ENCODE peak calls at places on chromosomes 5 and 9, in four cellular contexts. G is aorta, V is PC-3, W is cardiac fibroblast. F is an unnamed sample.

GRCh38 chr9:129101279-129101678 is 9.3 kb downstream of the CRAT start:
- DNase-seq in W (no peak), G (no peak), V (no peak), F (no peak)

GRCh38 chr5:57937501-57937900 is 454.9 kb upstream of the ACTBL2 start:
- DNase-seq in G (no peak), V (no peak), W (no peak), F (no peak)

GRCh38 chr5:103785569-103785968 is 223.0 kb upstream of the NUDT12 start:
- DNase-seq in V (peak), G (no peak), W (no peak), F (peak)

GRCh38 chr5:167899490-167899889 is 392.0 kb upstream of the WWC1 start:
- DNase-seq in W (peak), V (peak), G (no peak), F (peak)

GRCh38 chr5:60821488-60822284 is 22.4 kb downstream of the ELOVL7 start:
- DNase-seq in W (no peak), G (no peak), V (no peak), F (peak)

GRCh38 chr9:129889936-129890717 is 54.9 kb downstream of the USP20 start:
- DNase-seq in G (no peak), W (no peak), V (no peak), F (no peak)

GRCh38 chr5:137737349-137738256 is 1.7 kb upstream of the KLHL3 start:
- DNase-seq in V (peak), W (peak), G (no peak), F (peak)

GRCh38 chr5:73280821-73281746 is 108.1 kb downstream of the TMEM174 start:
- DNase-seq in V (peak), W (peak), G (no peak), F (peak)

GRCh38 chr5:55936100-55936693 is 58.6 kb downstream of the IL6ST start:
- DNase-seq in W (peak), V (peak), G (peak), F (peak)

GRCh38 chr5:34790087-34790486 is 48.9 kb upstream of the TTC23L start:
- DNase-seq in V (no peak), G (no peak), W (peak), F (peak)

GRCh38 chr5:32507738-32508434 is 63.3 kb upstream of the ZFR start:
- DNase-seq in W (peak), G (no peak), V (peak), F (peak)

GRCh38 chr5:158139161-158139560 is 280.2 kb upstream of the CLINT1 start:
- DNase-seq in G (no peak), W (no peak), V (peak), F (peak)

GRCh38 chr5:72363146-72363802 is 43.1 kb downstream of the PTCD2 start:
- DNase-seq in W (peak), G (no peak), V (peak), F (peak)

GRCh38 chr5:61298580-61298979 is 33.5 kb upstream of the ZSWIM6 start:
- DNase-seq in G (no peak), W (no peak), V (peak), F (peak)

GRCh38 chr5:170849374-170849773 is 12.4 kb upstream of the RANBP17 start:
- DNase-seq in V (no peak), W (no peak), G (no peak), F (peak)

GRCh38 chr5:67989457-67989856 is 226.1 kb upstream of the PIK3R1 start:
- DNase-seq in W (peak), G (no peak), V (no peak), F (peak)

GRCh38 chr9:73149371-73150067 is 2.1 kb upstream of the ANXA1 start:
- DNase-seq in W (peak), G (no peak), V (peak), F (peak)

GRCh38 chr5:169064093-169064492 is 236.8 kb downstream of the SLIT3 start:
- DNase-seq in V (peak), W (peak), G (no peak), F (no peak)

GRCh38 chr9:95993342-95993741 is 117.9 kb downstream of the ERCC6L2 start:
- DNase-seq in V (no peak), W (no peak), G (no peak), F (no peak)

GRCh38 chr9:89801723-89802680 is 197.2 kb downstream of the GADD45G start:
- DNase-seq in G (no peak), W (no peak), V (no peak), F (no peak)

GRCh38 chr5:55176176-55176818 is 3.3 kb upstream of the CDC20B start:
- DNase-seq in W (no peak), V (peak), G (peak), F (peak)

GRCh38 chr5:51495672-51496071 is 112.4 kb downstream of the ISL1 start:
- DNase-seq in W (peak), G (no peak), V (peak), F (peak)

GRCh38 chr5:172743112-172743959 is 27.7 kb downstream of the DUSP1 start:
- DNase-seq in V (no peak), G (no peak), W (no peak), F (no peak)

GRCh38 chr5:74616236-74617146 is 24.0 kb downstream of the ENC1 start:
- DNase-seq in V (no peak), W (no peak), G (no peak), F (no peak)

GRCh38 chr5:98630621-98631020 is 142.8 kb upstream of the RGMB start:
- DNase-seq in W (no peak), V (no peak), G (no peak), F (no peak)

GRCh38 chr5:27124590-27124989 is 86.2 kb upstream of the CDH9 start:
- DNase-seq in W (peak), V (peak), G (no peak), F (peak)

GRCh38 chr9:90611568-90611967 is 31.1 kb downstream of the DIRAS2 start:
- DNase-seq in W (no peak), G (no peak), V (no peak), F (no peak)

GRCh38 chr5:130350131-130350530 is 445.9 kb downstream of the CHSY3 start:
- DNase-seq in G (no peak), V (no peak), W (no peak), F (no peak)

GRCh38 chr5:72138943-72139467 is 31.7 kb downstream of the MAP1B start:
- DNase-seq in G (no peak), V (peak), W (peak), F (peak)

GRCh38 chr5:64635056-64635686 is 55.1 kb upstream of the SHISAL2B start:
- DNase-seq in G (no peak), V (peak), W (peak), F (peak)

GRCh38 chr9:129549684-129550083 is 71.2 kb downstream of the C9orf50 start:
- DNase-seq in G (peak), V (no peak), W (peak), F (no peak)

GRCh38 chr5:140835622-140836510 is 1.8 kb downstream of the PCDHA7 start:
- DNase-seq in W (no peak), G (peak), V (no peak), F (no peak)

GRCh38 chr5:140842798-140843733 is 2.1 kb downstream of the PCDHA8 start:
- DNase-seq in G (peak), W (no peak), V (no peak), F (no peak)

DNA sequence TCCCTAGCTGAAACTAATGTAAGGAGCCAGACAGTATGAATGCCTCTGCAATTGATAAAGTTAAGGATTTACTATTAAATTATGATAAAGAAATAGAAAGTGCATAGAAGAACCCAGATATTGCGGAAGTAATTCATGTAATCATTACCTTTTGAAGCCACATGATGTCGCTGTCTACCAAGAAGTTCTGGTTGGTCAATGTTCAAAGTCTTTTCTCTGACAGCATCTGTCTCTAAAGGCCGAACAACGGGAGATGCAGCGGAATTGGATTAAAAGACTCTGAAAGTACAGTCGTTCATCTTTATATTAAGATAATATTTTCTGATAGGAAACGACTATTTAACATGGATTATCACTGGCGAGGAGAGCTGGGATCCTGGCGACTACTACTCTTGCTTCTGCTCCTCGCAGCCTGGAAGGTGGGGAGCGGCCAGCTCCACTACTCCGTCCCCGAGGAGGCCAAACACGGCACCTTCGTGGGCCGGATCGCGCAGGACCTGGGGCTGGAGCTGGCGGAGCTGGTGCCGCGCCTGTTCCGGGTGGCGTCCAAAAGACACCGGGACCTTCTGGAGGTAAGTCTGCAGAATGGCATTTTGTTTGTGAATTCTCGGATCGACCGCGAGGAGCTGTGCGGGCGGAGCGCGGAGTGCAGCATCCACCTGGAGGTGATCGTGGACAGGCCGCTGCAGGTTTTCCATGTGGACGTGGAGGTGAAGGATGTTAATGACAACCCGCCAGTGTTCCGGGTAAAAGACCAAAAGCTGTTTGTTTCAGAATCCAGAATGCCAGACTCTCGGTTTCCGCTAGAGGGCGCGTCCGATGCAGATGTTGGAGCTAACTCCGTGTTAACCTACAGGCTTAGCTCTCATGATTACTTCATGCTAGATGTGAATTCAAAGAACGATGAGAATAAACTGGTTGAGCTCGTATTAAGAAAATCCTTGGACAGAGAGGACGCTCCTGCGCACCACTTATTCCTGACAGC is at the start of gene PCDHA8:
- DNase-seq in G (no peak), W (no peak), V (peak), F (no peak)
- H3K4me3 ChIP-seq in G (no peak), W (no peak), V (peak), F (no peak)

DNA sequence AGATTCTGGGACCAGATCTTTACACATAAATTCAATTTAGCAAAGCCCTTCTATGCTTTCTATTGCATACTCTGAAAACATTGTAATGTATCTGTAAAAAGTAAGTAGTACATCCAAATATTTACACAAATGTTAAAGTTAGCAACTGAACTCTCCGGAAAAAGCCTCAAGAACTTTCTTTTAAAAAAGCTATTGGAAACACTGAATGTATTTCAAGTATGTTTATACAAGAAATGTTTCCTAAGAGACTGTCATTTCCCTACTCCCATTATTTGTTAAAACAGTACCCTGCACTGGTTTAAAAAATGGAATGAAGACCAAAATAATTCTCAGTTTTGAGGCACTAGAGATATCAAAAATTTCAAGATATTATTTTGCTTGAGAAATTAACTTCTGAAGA is 44.8 kb upstream of the TRIM36 start:
- DNase-seq in W (no peak), G (no peak), V (no peak), F (no peak)
- H3K4me3 ChIP-seq in W (no peak), G (no peak), V (no peak), F (no peak)

DNA sequence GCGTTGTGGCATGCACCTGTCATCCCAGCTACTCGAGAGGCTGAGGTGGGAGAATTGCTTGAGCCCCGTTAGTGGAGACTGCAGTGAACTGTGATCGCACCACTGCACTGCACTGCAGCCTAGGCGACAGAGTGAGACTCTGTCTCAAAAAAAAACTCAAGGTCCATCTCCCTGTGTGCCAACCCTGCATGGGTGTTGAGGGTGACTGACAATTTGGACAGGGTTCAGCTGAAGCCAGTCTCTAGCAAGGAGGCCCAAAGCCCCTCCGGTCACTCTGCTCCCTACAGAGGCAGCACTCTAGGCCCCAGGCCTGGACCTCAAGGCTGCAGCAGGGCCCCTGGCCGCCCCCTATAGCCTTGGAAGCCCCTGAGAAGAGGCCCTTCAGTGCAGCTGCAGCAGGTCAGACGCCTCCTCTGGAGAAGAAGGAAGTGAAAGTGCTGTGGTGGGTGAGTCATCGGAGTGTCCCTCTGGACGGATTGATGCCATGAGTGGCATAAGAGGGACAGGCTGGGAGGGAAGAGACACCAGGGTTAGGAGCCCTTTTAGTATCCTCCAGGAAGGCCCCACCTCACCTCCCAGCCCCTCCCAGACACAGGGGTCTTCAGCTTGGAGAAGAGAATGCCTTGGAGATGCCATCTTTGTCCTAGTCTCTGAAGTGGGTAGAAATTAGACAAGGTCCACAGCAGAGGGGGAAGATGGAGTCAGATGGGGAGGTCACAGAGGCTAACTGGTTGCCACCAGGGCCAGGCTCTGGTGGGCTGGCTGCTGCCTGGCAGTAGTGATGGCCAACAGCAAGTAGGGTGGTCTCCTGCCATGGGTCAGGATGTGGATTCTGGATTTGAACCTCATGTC is 39.1 kb upstream of the NEK6 start:
- DNase-seq in V (peak), G (no peak), W (peak), F (peak)
- H3K4me3 ChIP-seq in V (no peak), G (no peak), W (no peak), F (no peak)

GRCh38 chr9:133128152-133128551 is 7.1 kb upstream of the RALGDS start:
- DNase-seq in G (no peak), W (no peak), V (no peak), F (no peak)
- H3K4me3 ChIP-seq in G (no peak), W (no peak), V (no peak), F (no peak)

DNA sequence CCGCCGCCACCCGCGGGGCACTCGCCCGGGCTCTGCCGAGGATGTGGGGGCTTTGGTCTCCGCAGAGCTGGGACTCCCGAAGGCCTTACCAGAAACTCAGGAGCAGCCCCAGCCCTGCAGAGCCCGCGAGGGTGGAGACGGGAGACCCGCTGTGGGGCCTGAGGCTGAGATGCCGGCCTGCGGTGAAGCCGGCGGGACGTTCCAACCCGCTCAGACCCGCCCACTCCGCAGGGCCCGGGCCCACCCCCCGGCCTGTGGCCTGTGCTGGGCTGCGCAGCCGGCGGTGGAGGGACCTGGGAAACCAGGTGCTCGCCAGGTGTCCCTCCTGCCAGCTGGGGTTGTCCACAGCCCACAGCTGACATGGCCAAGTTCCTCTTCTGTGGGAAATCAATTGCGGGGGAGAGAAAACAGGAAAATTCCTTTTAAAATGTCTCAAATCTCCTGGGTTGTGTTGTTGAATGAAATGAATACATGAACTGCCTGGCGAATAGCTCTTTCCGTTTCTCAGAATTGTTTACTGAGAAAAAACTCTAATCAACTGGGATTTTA is 48.9 kb upstream of the IRX4 start:
- DNase-seq in W (no peak), V (no peak), G (no peak), F (no peak)
- H3K4me3 ChIP-seq in W (no peak), V (no peak), G (peak), F (peak)

GRCh38 chr5:116516021-116516420 is 58.6 kb downstream of the SEMA6A start:
- DNase-seq in W (no peak), G (no peak), V (no peak), F (no peak)
- H3K4me3 ChIP-seq in W (no peak), G (no peak), V (no peak), F (no peak)

DNA sequence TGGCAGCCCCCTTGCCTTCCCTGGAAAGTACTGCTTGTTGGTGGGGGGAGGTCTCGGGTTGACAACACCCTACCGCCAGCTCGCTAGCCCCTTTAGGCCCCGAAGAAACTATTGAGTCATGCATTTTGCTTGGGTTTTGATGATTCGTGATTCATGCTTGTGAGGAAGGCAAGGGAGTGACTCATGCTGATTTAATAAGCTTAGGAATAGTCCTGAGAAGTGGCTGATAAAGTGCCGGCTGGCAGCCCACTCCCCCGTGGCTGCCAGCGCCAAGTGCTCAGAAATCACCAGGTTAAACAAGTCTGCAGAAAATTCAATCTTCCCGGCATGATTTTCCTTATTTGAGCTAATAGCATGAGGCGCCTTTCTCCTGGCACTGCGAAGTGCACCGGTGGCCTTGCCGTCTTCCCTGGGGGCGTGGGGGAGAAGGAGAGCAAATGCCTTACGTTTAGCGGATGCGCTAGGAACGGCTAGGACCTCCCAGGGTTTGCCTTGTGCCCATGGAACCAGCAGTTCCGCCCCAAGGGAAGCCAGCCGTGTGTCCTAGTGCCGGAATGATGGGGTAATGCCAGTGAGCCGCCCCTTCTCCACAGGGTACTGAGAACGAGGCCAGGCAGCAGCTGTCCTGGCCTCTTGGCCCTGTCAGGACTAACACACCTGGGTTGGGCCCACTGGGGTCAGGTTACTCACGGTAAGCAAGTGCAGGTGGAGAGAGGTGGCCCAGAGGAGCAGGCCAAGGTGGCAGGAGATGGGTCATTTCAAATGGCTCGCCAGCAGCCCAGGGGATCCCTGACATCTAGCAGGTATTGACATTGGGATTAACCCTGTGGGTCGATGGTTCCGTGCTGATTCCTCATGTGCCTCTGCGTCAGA is 151.9 kb downstream of the MACROH2A1 start:
- DNase-seq in V (peak), G (no peak), W (peak), F (peak)
- H3K4me3 ChIP-seq in V (peak), G (no peak), W (no peak), F (no peak)